ENCODE peak calls at places on chromosomes 4 and X, in six cellular contexts. One of them, this sample, is unnamed.

GRCh38 chrX:138745215-138745614 is 33.7 kb upstream of the FGF13 start:
- DNase-seq in PC-9: peak
- DNase-seq in esophagus squamous epithelium: no peak
- DNase-seq in brain microvascular endothelial cell: peak
- DNase-seq in NCI-H446: peak
- DNase-seq in stimulated activated naive CD8-positive, alpha-beta T cell treated with anti-CD3 and anti-CD28 coated beads, Interleukin-15, amount 100 ng/mL, for 72 hours: no peak
- DNase-seq in this sample: no peak

GRCh38 chr4:187276786-187277408 is 553.2 kb upstream of the FAT1 start:
- DNase-seq in stimulated activated naive CD8-positive, alpha-beta T cell treated with anti-CD3 and anti-CD28 coated beads, Interleukin-15, amount 100 ng/mL, for 72 hours: no peak
- DNase-seq in esophagus squamous epithelium: no peak
- DNase-seq in PC-9: no peak
- DNase-seq in NCI-H446: no peak
- DNase-seq in brain microvascular endothelial cell: peak
- DNase-seq in this sample: no peak

GRCh38 chrX:41386222-41386990 is 52.4 kb downstream of the DDX3X start:
- DNase-seq in esophagus squamous epithelium: no peak
- DNase-seq in NCI-H446: no peak
- DNase-seq in PC-9: no peak
- DNase-seq in stimulated activated naive CD8-positive, alpha-beta T cell treated with anti-CD3 and anti-CD28 coated beads, Interleukin-15, amount 100 ng/mL, for 72 hours: no peak
- DNase-seq in brain microvascular endothelial cell: no peak
- DNase-seq in this sample: no peak

GRCh38 chrX:71627588-71628404 is 9.5 kb upstream of the CXCR3 start:
- DNase-seq in esophagus squamous epithelium: no peak
- DNase-seq in NCI-H446: no peak
- DNase-seq in PC-9: no peak
- DNase-seq in stimulated activated naive CD8-positive, alpha-beta T cell treated with anti-CD3 and anti-CD28 coated beads, Interleukin-15, amount 100 ng/mL, for 72 hours: no peak
- DNase-seq in brain microvascular endothelial cell: no peak
- DNase-seq in this sample: peak

GRCh38 chrX:102899940-102900916 is 36.8 kb upstream of the RAB40AL start:
- DNase-seq in PC-9: peak
- DNase-seq in NCI-H446: peak
- DNase-seq in brain microvascular endothelial cell: peak
- DNase-seq in stimulated activated naive CD8-positive, alpha-beta T cell treated with anti-CD3 and anti-CD28 coated beads, Interleukin-15, amount 100 ng/mL, for 72 hours: peak
- DNase-seq in esophagus squamous epithelium: no peak
- DNase-seq in this sample: no peak

GRCh38 chr4:74503580-74503979 is 58.6 kb downstream of the AREG start:
- DNase-seq in stimulated activated naive CD8-positive, alpha-beta T cell treated with anti-CD3 and anti-CD28 coated beads, Interleukin-15, amount 100 ng/mL, for 72 hours: no peak
- DNase-seq in PC-9: no peak
- DNase-seq in esophagus squamous epithelium: no peak
- DNase-seq in brain microvascular endothelial cell: peak
- DNase-seq in NCI-H446: no peak
- DNase-seq in this sample: no peak

GRCh38 chrX:102651242-102651967 is at the start of gene GPRASP1:
- DNase-seq in NCI-H446: no peak
- DNase-seq in PC-9: no peak
- DNase-seq in esophagus squamous epithelium: peak
- DNase-seq in brain microvascular endothelial cell: peak
- DNase-seq in stimulated activated naive CD8-positive, alpha-beta T cell treated with anti-CD3 and anti-CD28 coated beads, Interleukin-15, amount 100 ng/mL, for 72 hours: peak
- DNase-seq in this sample: no peak

GRCh38 chrX:97322401-97322800 is 438.7 kb downstream of the RPA4 start:
- DNase-seq in PC-9: no peak
- DNase-seq in stimulated activated naive CD8-positive, alpha-beta T cell treated with anti-CD3 and anti-CD28 coated beads, Interleukin-15, amount 100 ng/mL, for 72 hours: no peak
- DNase-seq in esophagus squamous epithelium: no peak
- DNase-seq in NCI-H446: no peak
- DNase-seq in brain microvascular endothelial cell: no peak
- DNase-seq in this sample: no peak

GRCh38 chr4:167274346-167274745 is 40.1 kb upstream of the SPOCK3 start:
- DNase-seq in stimulated activated naive CD8-positive, alpha-beta T cell treated with anti-CD3 and anti-CD28 coated beads, Interleukin-15, amount 100 ng/mL, for 72 hours: no peak
- DNase-seq in esophagus squamous epithelium: no peak
- DNase-seq in PC-9: no peak
- DNase-seq in NCI-H446: no peak
- DNase-seq in brain microvascular endothelial cell: no peak
- DNase-seq in this sample: no peak

GRCh38 chrX:155983326-155983725 is 14.2 kb upstream of the IL9R start:
- DNase-seq in PC-9: no peak
- DNase-seq in brain microvascular endothelial cell: no peak
- DNase-seq in esophagus squamous epithelium: no peak
- DNase-seq in NCI-H446: no peak
- DNase-seq in stimulated activated naive CD8-positive, alpha-beta T cell treated with anti-CD3 and anti-CD28 coated beads, Interleukin-15, amount 100 ng/mL, for 72 hours: no peak
- DNase-seq in this sample: no peak

GRCh38 chrX:131621650-131622049 is 77.8 kb downstream of the OR13H1 start:
- DNase-seq in brain microvascular endothelial cell: no peak
- DNase-seq in esophagus squamous epithelium: no peak
- DNase-seq in stimulated activated naive CD8-positive, alpha-beta T cell treated with anti-CD3 and anti-CD28 coated beads, Interleukin-15, amount 100 ng/mL, for 72 hours: no peak
- DNase-seq in NCI-H446: no peak
- DNase-seq in PC-9: no peak
- DNase-seq in this sample: no peak

GRCh38 chrX:31092970-31093638 is 21.3 kb upstream of the FTHL17 start:
- DNase-seq in PC-9: no peak
- DNase-seq in esophagus squamous epithelium: no peak
- DNase-seq in NCI-H446: no peak
- DNase-seq in stimulated activated naive CD8-positive, alpha-beta T cell treated with anti-CD3 and anti-CD28 coated beads, Interleukin-15, amount 100 ng/mL, for 72 hours: no peak
- DNase-seq in brain microvascular endothelial cell: no peak
- DNase-seq in this sample: no peak